ENCODE peak calls at places on chromosomes 11 and 22, in six cellular contexts. One of them, this sample, is unnamed.

GRCh38 chr11:93890441-93891051 is 40.1 kb upstream of the VSTM5 start:
- DNase-seq in DMS79: no peak
- DNase-seq in HEK293T: no peak
- DNase-seq in lower lobe of right lung: no peak
- DNase-seq in effector memory CD4-positive, alpha-beta T cell: no peak
- DNase-seq in kidney epithelial cell: no peak
- DNase-seq in this sample: no peak

GRCh38 chr11:45669956-45670355 is 4.5 kb upstream of the CHST1 start:
- DNase-seq in DMS79: no peak
- DNase-seq in HEK293T: no peak
- DNase-seq in lower lobe of right lung: no peak
- DNase-seq in effector memory CD4-positive, alpha-beta T cell: no peak
- DNase-seq in kidney epithelial cell: no peak
- DNase-seq in this sample: no peak

GRCh38 chr11:114482114-114482513 is 42.8 kb downstream of the REXO2 start:
- DNase-seq in DMS79: peak
- DNase-seq in HEK293T: no peak
- DNase-seq in lower lobe of right lung: no peak
- DNase-seq in effector memory CD4-positive, alpha-beta T cell: no peak
- DNase-seq in kidney epithelial cell: no peak
- DNase-seq in this sample: no peak

GRCh38 chr11:1062075-1062820 is 12.4 kb upstream of the MUC2 start:
- DNase-seq in DMS79: no peak
- DNase-seq in HEK293T: no peak
- DNase-seq in lower lobe of right lung: no peak
- DNase-seq in effector memory CD4-positive, alpha-beta T cell: no peak
- DNase-seq in kidney epithelial cell: no peak
- DNase-seq in this sample: no peak

GRCh38 chr22:27537481-27537891 is 264.1 kb downstream of the MN1 start:
- DNase-seq in DMS79: no peak
- DNase-seq in HEK293T: no peak
- DNase-seq in lower lobe of right lung: no peak
- DNase-seq in effector memory CD4-positive, alpha-beta T cell: no peak
- DNase-seq in kidney epithelial cell: no peak
- DNase-seq in this sample: no peak

GRCh38 chr11:100719809-100720221 is 32.7 kb downstream of the ARHGAP42 start:
- DNase-seq in DMS79: no peak
- DNase-seq in HEK293T: no peak
- DNase-seq in lower lobe of right lung: no peak
- DNase-seq in effector memory CD4-positive, alpha-beta T cell: no peak
- DNase-seq in kidney epithelial cell: peak
- DNase-seq in this sample: no peak

GRCh38 chr22:19287076-19287724 is 4.3 kb downstream of the CLTCL1 start:
- DNase-seq in DMS79: no peak
- DNase-seq in HEK293T: no peak
- DNase-seq in lower lobe of right lung: no peak
- DNase-seq in effector memory CD4-positive, alpha-beta T cell: no peak
- DNase-seq in kidney epithelial cell: peak
- DNase-seq in this sample: no peak

GRCh38 chr11:133115099-133115498 is 417.2 kb downstream of the OPCML start:
- DNase-seq in DMS79: no peak
- DNase-seq in HEK293T: no peak
- DNase-seq in lower lobe of right lung: no peak
- DNase-seq in effector memory CD4-positive, alpha-beta T cell: no peak
- DNase-seq in kidney epithelial cell: no peak
- DNase-seq in this sample: no peak

GRCh38 chr11:108929241-108929640 is 264.4 kb downstream of the DDX10 start:
- DNase-seq in DMS79: no peak
- DNase-seq in HEK293T: no peak
- DNase-seq in lower lobe of right lung: no peak
- DNase-seq in effector memory CD4-positive, alpha-beta T cell: no peak
- DNase-seq in kidney epithelial cell: peak
- DNase-seq in this sample: no peak

GRCh38 chr22:26689553-26690301 is 32.3 kb downstream of the MIAT start:
- DNase-seq in DMS79: no peak
- DNase-seq in HEK293T: no peak
- DNase-seq in lower lobe of right lung: no peak
- DNase-seq in effector memory CD4-positive, alpha-beta T cell: no peak
- DNase-seq in kidney epithelial cell: no peak
- DNase-seq in this sample: no peak

GRCh38 chr22:27139935-27140493 is 482.6 kb downstream of the MIAT start:
- DNase-seq in DMS79: no peak
- DNase-seq in HEK293T: no peak
- DNase-seq in lower lobe of right lung: no peak
- DNase-seq in effector memory CD4-positive, alpha-beta T cell: no peak
- DNase-seq in kidney epithelial cell: peak
- DNase-seq in this sample: no peak

GRCh38 chr22:50018608-50019291 is 6.2 kb upstream of the IL17REL start:
- DNase-seq in DMS79: no peak
- DNase-seq in HEK293T: no peak
- DNase-seq in lower lobe of right lung: no peak
- DNase-seq in effector memory CD4-positive, alpha-beta T cell: no peak
- DNase-seq in kidney epithelial cell: no peak
- DNase-seq in this sample: no peak

GRCh38 chr22:48955351-48956311 is 872.0 kb downstream of the BRD1 start:
- DNase-seq in DMS79: no peak
- DNase-seq in HEK293T: no peak
- DNase-seq in lower lobe of right lung: no peak
- DNase-seq in effector memory CD4-positive, alpha-beta T cell: no peak
- DNase-seq in kidney epithelial cell: no peak
- DNase-seq in this sample: no peak

GRCh38 chr11:20158597-20159257 is 1.5 kb downstream of the DBX1 start:
- DNase-seq in DMS79: no peak
- DNase-seq in HEK293T: peak
- DNase-seq in lower lobe of right lung: peak
- DNase-seq in effector memory CD4-positive, alpha-beta T cell: no peak
- DNase-seq in kidney epithelial cell: no peak
- DNase-seq in this sample: no peak

This sample was measured in NCI-H1048.